ENCODE peak calls at places on chromosomes 6 and 20, in six cellular contexts. P is K562, R is H1, F is GM12878, D is GM12891, G is HepG2. H is an unnamed sample.

GRCh38 chr6:144033816-144034540 is 25.9 kb upstream of the PLAGL1 start:
- DNase-seq in P (no peak), R (no peak), D (no peak), G (no peak), F (no peak), H (no peak)

GRCh38 chr20:60528141-60528540 is 569.9 kb downstream of the CDH26 start:
- DNase-seq in P (no peak), F (no peak), G (no peak), R (no peak), D (no peak), H (no peak)

GRCh38 chr6:29752451-29753308 is 29.4 kb downstream of the HLA-F start:
- DNase-seq in R (peak), F (peak), P (peak), G (peak), D (peak), H (peak)

GRCh38 chr20:9054176-9054575 is 14.7 kb upstream of the PLCB4 start:
- DNase-seq in F (no peak), P (no peak), D (no peak), R (no peak), G (no peak), H (no peak)

GRCh38 chr20:16701296-16701695 is 28.5 kb upstream of the SNRPB2 start:
- DNase-seq in D (no peak), P (no peak), G (peak), F (no peak), R (no peak), H (no peak)

GRCh38 chr6:130843575-130844320 is 16.5 kb downstream of the SMLR1 start:
- DNase-seq in R (no peak), F (peak), G (peak), P (no peak), D (no peak), H (no peak)

GRCh38 chr6:47651505-47651944 is 46.9 kb upstream of the ADGRF4 start:
- DNase-seq in F (no peak), R (no peak), G (no peak), P (no peak), D (no peak), H (no peak)

GRCh38 chr6:2641044-2641673 is 109.6 kb downstream of the MYLK4 start:
- DNase-seq in R (no peak), P (no peak), G (no peak), F (no peak), D (peak), H (no peak)

GRCh38 chr6:84739866-84740208 is 24.6 kb downstream of the TBX18 start:
- DNase-seq in G (no peak), R (no peak), D (no peak), P (no peak), F (no peak), H (no peak)

GRCh38 chr20:62197321-62197720 is 14.5 kb downstream of the MTG2 start:
- DNase-seq in D (no peak), P (no peak), G (no peak), R (no peak), F (no peak), H (no peak)

GRCh38 chr6:10390495-10391298 is 24.2 kb downstream of the TFAP2A start:
- DNase-seq in F (no peak), D (no peak), P (no peak), G (no peak), R (no peak), H (no peak)

GRCh38 chr20:12984863-12985262 is 23.9 kb upstream of the SPTLC3 start:
- DNase-seq in F (no peak), P (no peak), D (no peak), R (no peak), G (no peak), H (no peak)

GRCh38 chr6:13472099-13472498 is 15.3 kb downstream of the GFOD1 start:
- DNase-seq in D (no peak), F (no peak), G (no peak), R (no peak), P (no peak), H (no peak)

GRCh38 chr6:124027392-124027791 is 223.7 kb downstream of the NKAIN2 start:
- DNase-seq in G (no peak), P (no peak), F (no peak), D (no peak), R (no peak), H (no peak)

GRCh38 chr6:126127662-126128061 is 141.3 kb downstream of the TRMT11 start:
- DNase-seq in R (no peak), F (no peak), P (no peak), D (no peak), G (no peak), H (no peak)

GRCh38 chr6:111804627-111805235 is 68.5 kb downstream of the FYN start:
- DNase-seq in F (peak), P (peak), R (no peak), G (no peak), D (no peak), H (no peak)

GRCh38 chr6:82687855-82688254 is 324.2 kb downstream of the TPBG start:
- DNase-seq in G (no peak), D (no peak), P (no peak), R (no peak), F (no peak), H (no peak)

GRCh38 chr6:144415835-144416237 is 130.7 kb downstream of the UTRN start:
- DNase-seq in D (no peak), G (no peak), F (no peak), P (no peak), R (no peak), H (no peak)

GRCh38 chr6:138346302-138347195 is 31.2 kb upstream of the SMIM28 start:
- DNase-seq in P (no peak), G (no peak), R (no peak), D (no peak), F (no peak), H (no peak)
- TF ChIP-seq TAF1 in P (no peak), G (no peak), R (no peak), D (no peak), F (no peak), H (no peak)

GRCh38 chr20:35301426-35301825 is 9.2 kb upstream of the FAM83C start:
- DNase-seq in P (no peak), G (no peak), D (no peak), R (no peak), F (no peak), H (no peak)

GRCh38 chr20:35303735-35304431 is 11.7 kb upstream of the FAM83C start:
- DNase-seq in P (peak), G (peak), R (peak), D (peak), F (peak), H (peak)

GRCh38 chr20:35300469-35301262 is 8.4 kb upstream of the FAM83C start:
- DNase-seq in P (no peak), G (no peak), F (no peak), D (no peak), R (no peak), H (no peak)

GRCh38 chr20:35303382-35303734 is 11.1 kb upstream of the FAM83C start:
- DNase-seq in F (no peak), D (no peak), P (no peak), G (no peak), R (no peak), H (no peak)

DNA sequence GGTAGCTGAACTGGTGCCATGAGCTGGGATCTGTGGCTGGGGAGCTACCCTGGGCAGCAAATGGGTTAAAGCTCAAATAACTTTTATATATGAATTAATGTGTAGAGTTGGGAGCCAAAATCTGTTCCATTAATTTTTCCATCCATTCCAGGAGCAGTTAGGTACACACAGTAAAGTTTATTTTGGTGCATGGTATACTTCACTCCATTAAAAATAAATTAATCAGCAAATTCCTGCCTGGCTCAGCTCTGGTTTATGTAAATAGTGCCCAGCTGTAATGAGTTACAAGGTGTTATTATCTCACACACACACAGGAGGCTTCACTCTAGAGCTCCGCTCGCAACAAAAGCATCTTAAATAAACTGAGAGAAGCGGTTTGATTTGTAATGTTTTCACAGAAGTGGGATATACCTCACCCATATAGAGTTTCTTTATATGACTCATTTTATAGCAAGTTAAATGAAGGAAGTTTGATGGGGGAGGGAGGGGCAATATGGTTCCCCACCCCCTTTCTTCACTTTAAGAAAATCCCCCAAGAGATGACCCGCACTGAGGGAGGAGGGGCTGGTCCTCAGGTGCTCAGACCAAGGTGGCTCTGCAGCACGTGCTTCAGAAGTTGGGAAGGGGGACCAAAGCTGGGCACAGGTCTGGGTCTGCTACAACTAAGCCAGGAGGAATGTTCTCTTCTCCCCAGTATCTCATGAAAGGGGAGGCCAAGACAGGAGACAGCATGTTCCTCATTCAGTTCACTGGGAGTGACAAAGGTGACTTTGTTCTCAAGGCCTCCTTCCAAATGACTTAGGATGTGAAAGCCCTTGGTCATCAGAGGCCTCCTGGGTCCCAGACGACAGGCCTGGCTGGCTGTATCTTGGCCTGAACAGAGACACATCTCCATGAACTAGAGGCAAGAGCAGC is 10.5 kb upstream of the FAM83C start:
- DNase-seq in P (no peak), F (no peak), D (no peak), R (no peak), G (no peak), H (no peak)
- TF ChIP-seq POLR2A in P (no peak), F (no peak), D (no peak), R (no peak), G (no peak), H (no peak)

GRCh38 chr6:15974817-15975216 is 154.1 kb upstream of the MYLIP start:
- DNase-seq in G (no peak), R (no peak), F (no peak), P (no peak), D (no peak), H (no peak)

GRCh38 chr6:15977050-15977449 is 151.8 kb upstream of the MYLIP start:
- DNase-seq in G (peak), P (peak), F (no peak), D (no peak), R (no peak), H (no peak)

GRCh38 chr6:15980801-15981200 is 148.1 kb upstream of the MYLIP start:
- DNase-seq in G (no peak), R (no peak), F (no peak), D (no peak), P (no peak), H (no peak)

GRCh38 chr6:15981956-15982355 is 146.9 kb upstream of the MYLIP start:
- DNase-seq in D (no peak), P (no peak), F (no peak), G (no peak), R (no peak), H (no peak)

GRCh38 chr6:15978426-15978825 is 150.5 kb upstream of the MYLIP start:
- DNase-seq in P (no peak), R (no peak), F (no peak), G (no peak), D (no peak), H (no peak)
- TF ChIP-seq POLR2AphosphoS5 in P (no peak), R (no peak), F (no peak), G (no peak), D (no peak), H (no peak)

DNA sequence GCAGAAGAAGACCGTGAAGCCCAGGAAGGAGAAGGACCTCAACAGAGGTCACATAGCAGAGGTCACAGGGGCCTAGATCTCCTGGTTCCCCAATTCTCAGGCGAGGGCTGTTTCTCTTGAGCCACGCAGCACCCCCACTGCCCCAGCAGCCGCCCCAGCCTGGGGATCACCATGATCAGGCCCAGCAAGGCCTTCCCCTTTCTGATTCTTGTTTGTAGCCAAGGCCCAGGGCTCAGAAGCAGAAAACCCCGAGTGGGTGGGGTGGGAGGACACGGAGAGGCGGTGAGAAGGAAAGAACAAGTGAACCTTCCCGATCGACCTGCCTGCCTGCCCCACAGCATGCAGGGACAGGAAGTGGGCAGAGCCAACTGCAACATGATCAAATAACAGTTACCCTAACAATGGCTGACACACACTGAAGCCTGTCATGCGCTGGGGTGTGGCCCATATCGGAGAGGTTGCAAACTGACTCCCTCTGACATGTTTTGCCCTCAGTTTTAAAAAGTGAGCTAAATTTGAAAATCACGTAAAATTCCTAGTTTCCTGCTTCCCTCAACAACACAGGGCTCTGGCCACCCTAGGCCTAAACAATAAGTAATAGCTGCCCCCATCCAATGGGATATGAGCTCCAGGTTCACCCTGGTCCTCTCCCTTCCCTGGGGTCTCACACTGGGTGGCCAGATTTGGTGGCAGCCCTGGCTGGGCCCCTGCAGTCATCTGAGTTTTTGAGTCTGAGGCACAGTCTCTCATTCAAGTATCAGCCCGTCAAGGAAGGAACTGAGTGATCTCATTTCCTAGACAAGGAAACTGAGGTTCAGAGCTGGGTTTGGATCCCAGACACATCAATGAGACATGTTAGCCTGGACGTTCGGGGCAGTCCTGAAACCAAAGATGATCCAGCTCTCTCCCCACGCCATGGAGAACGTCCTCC is 6.5 kb downstream of the PEDS1 start:
- DNase-seq in F (peak), P (peak), R (no peak), G (no peak), D (peak), H (no peak)
- TF ChIP-seq TAF1 in F (peak), P (no peak), R (no peak), G (no peak), D (peak), H (no peak)

H was measured in GM12892.